ENCODE peak calls at places on chromosomes 3 and 15, in nine cellular contexts. G is RPMI7951; D is NT2/D1; A is caudate nucleus; I is HS-27A; X is naive thymus-derived CD8-positive, alpha-beta T cell; V is HCEC 1CT; J is Calu3; Z is stomach. W is an unnamed sample.

GRCh38 chr3:133944641-133945441 is 49.2 kb upstream of the RAB6B start:
- DNase-seq in G (peak), D (no peak), A (no peak), I (peak), X (no peak), V (peak), J (peak), Z (no peak), W (no peak)

GRCh38 chr15:49110158-49110944 is 45.0 kb downstream of the COPS2 start:
- DNase-seq in G (no peak), D (peak), A (no peak), I (no peak), X (no peak), V (no peak), J (no peak), Z (no peak), W (no peak)

GRCh38 chr3:46987485-46988401 is 8.3 kb downstream of the NBEAL2 start:
- DNase-seq in G (peak), D (no peak), A (no peak), I (no peak), X (peak), V (no peak), J (no peak), Z (peak), W (peak)

GRCh38 chr3:194375473-194375872 is 5.9 kb upstream of the LRRC15 start:
- DNase-seq in G (no peak), D (no peak), A (no peak), I (no peak), X (no peak), V (no peak), J (no peak), Z (no peak), W (no peak)

GRCh38 chr15:93483923-93484322 is 394.9 kb upstream of the RGMA start:
- DNase-seq in G (no peak), D (no peak), A (no peak), I (no peak), X (no peak), V (no peak), J (no peak), Z (no peak), W (no peak)

GRCh38 chr3:24406900-24407299 is 87.8 kb downstream of the THRB start:
- DNase-seq in G (no peak), D (no peak), A (no peak), I (no peak), X (no peak), V (no peak), J (no peak), Z (no peak), W (no peak)

GRCh38 chr3:153163349-153164008 is 1.5 kb downstream of the RAP2B start:
- DNase-seq in G (peak), D (no peak), A (no peak), I (no peak), X (no peak), V (peak), J (no peak), Z (no peak), W (no peak)

GRCh38 chr15:94844533-94845390 is 613.4 kb downstream of the MCTP2 start:
- DNase-seq in G (peak), D (no peak), A (no peak), I (no peak), X (no peak), V (no peak), J (peak), Z (peak), W (no peak)

GRCh38 chr3:126202281-126203079 is 22.1 kb upstream of the ALDH1L1 start:
- DNase-seq in G (peak), D (no peak), A (no peak), I (no peak), X (no peak), V (no peak), J (no peak), Z (no peak), W (no peak)

GRCh38 chr3:197224034-197224444 is 74.4 kb downstream of the DLG1 start:
- DNase-seq in G (peak), D (peak), A (no peak), I (peak), X (peak), V (peak), J (peak), Z (no peak), W (no peak)

GRCh38 chr3:51591231-51591630 is 52.7 kb downstream of the RAD54L2 start:
- DNase-seq in G (no peak), D (no peak), A (no peak), I (no peak), X (no peak), V (peak), J (no peak), Z (no peak), W (no peak)

GRCh38 chr3:105867690-105868449 is 942 bp downstream of the CBLB start:
- DNase-seq in G (peak), D (no peak), A (no peak), I (peak), X (peak), V (peak), J (no peak), Z (no peak), W (no peak)

GRCh38 chr15:22877607-22878006 is 39.1 kb downstream of the NIPA2 start:
- DNase-seq in G (no peak), D (no peak), A (no peak), I (no peak), X (no peak), V (no peak), J (no peak), Z (no peak), W (no peak)

GRCh38 chr3:42476225-42477160 is 25.9 kb upstream of the VIPR1 start:
- DNase-seq in G (peak), D (no peak), A (no peak), I (no peak), X (no peak), V (no peak), J (peak), Z (peak), W (no peak)

GRCh38 chr3:195062866-195063540 is 208.0 kb downstream of the XXYLT1 start:
- DNase-seq in G (no peak), D (no peak), A (no peak), I (no peak), X (no peak), V (no peak), J (no peak), Z (no peak), W (no peak)

GRCh38 chr3:55264933-55265332 is 222.2 kb downstream of the WNT5A start:
- DNase-seq in G (peak), D (no peak), A (no peak), I (no peak), X (no peak), V (peak), J (no peak), Z (no peak), W (no peak)